ENCODE peak calls at places on chromosomes 11 and 22, in five cellular contexts. One of them, this sample, is unnamed.

GRCh38 chr11:11291432-11292015 is 61.5 kb downstream of the CSNK2A3 start:
- DNase-seq in HCT116: no peak
- DNase-seq in GM23248: no peak
- DNase-seq in neural progenitor cell: no peak
- DNase-seq in PC-3: no peak
- DNase-seq in this sample: no peak

GRCh38 chr11:31874631-31875191 is 63.6 kb upstream of the PAX6 start:
- DNase-seq in HCT116: no peak
- DNase-seq in GM23248: peak
- DNase-seq in neural progenitor cell: peak
- DNase-seq in PC-3: no peak
- DNase-seq in this sample: no peak

GRCh38 chr22:31087744-31088215 is 6.7 kb downstream of the SMTN start:
- DNase-seq in HCT116: no peak
- DNase-seq in GM23248: no peak
- DNase-seq in neural progenitor cell: no peak
- DNase-seq in PC-3: no peak
- DNase-seq in this sample: no peak

GRCh38 chr11:126917531-126918204 is 82.9 kb downstream of the KIRREL3 start:
- DNase-seq in HCT116: no peak
- DNase-seq in GM23248: peak
- DNase-seq in neural progenitor cell: no peak
- DNase-seq in PC-3: peak
- DNase-seq in this sample: peak

GRCh38 chr11:59078435-59078834 is 7.7 kb upstream of the GLYATL1B start:
- DNase-seq in HCT116: no peak
- DNase-seq in GM23248: no peak
- DNase-seq in neural progenitor cell: no peak
- DNase-seq in PC-3: no peak
- DNase-seq in this sample: no peak

GRCh38 chr11:128324051-128324481 is 263.3 kb downstream of the ETS1 start:
- DNase-seq in HCT116: no peak
- DNase-seq in GM23248: no peak
- DNase-seq in neural progenitor cell: no peak
- DNase-seq in PC-3: no peak
- DNase-seq in this sample: no peak

GRCh38 chr11:72631806-72632731 is 42.2 kb downstream of the PDE2A start:
- DNase-seq in HCT116: no peak
- DNase-seq in GM23248: no peak
- DNase-seq in neural progenitor cell: no peak
- DNase-seq in PC-3: peak
- DNase-seq in this sample: no peak

GRCh38 chr11:47395225-47396048 is 13.0 kb upstream of the SLC39A13 start:
- DNase-seq in HCT116: no peak
- DNase-seq in GM23248: no peak
- DNase-seq in neural progenitor cell: no peak
- DNase-seq in PC-3: no peak
- DNase-seq in this sample: no peak

GRCh38 chr22:22893891-22894739 is 6.5 kb downstream of the IGLL5 start:
- DNase-seq in HCT116: no peak
- DNase-seq in GM23248: no peak
- DNase-seq in neural progenitor cell: no peak
- DNase-seq in PC-3: no peak
- DNase-seq in this sample: no peak

GRCh38 chr11:74680035-74680671 is 51.1 kb downstream of the CHRDL2 start:
- DNase-seq in HCT116: no peak
- DNase-seq in GM23248: no peak
- DNase-seq in neural progenitor cell: no peak
- DNase-seq in PC-3: no peak
- DNase-seq in this sample: no peak

DNA sequence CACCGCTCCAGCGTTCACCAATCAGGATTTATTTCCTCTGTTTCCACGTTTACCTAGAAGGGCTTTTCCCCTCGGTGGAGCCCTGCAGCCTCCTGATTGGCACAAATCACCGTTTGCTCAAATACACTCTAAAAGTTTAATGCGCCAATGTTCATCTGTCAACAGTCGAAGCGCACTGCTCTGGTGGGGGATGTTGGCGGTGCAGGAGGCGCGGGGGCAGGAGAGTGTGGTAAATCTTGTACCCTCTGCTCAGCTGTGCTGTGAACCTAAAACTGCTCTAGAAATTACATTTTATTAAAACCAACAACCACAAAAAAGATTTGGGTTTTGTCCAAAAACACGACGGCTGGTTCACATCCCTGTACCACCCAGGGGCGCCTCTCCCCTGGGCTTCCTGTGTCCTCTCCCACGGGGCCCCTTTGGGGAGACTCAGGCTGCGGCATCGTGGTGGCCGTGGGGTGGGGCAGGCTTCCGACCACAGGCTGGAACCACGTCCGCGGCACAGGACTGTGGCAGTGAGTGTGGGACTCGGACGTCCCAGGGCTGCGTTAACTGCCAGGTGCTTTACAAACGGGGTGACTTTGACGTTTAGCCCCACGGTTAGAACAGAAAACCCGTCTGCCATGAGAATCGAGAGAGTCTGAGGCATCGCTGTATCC is 13.5 kb downstream of the TTLL8 start:
- DNase-seq in HCT116: no peak
- DNase-seq in GM23248: no peak
- DNase-seq in neural progenitor cell: no peak
- DNase-seq in PC-3: no peak
- DNase-seq in this sample: no peak
- H2AFZ ChIP-seq in HCT116: no peak
- H2AFZ ChIP-seq in GM23248: no peak
- H2AFZ ChIP-seq in neural progenitor cell: no peak
- H2AFZ ChIP-seq in PC-3: no peak
- H2AFZ ChIP-seq in this sample: no peak

GRCh38 chr11:6647282-6647679 is 8.3 kb downstream of the DCHS1 start:
- DNase-seq in HCT116: no peak
- DNase-seq in GM23248: peak
- DNase-seq in neural progenitor cell: no peak
- DNase-seq in PC-3: no peak
- DNase-seq in this sample: peak

GRCh38 chr11:6648505-6648904 is 7.1 kb downstream of the DCHS1 start:
- DNase-seq in HCT116: no peak
- DNase-seq in GM23248: no peak
- DNase-seq in neural progenitor cell: no peak
- DNase-seq in PC-3: no peak
- DNase-seq in this sample: no peak

GRCh38 chr11:6646040-6646439 is 9.6 kb downstream of the DCHS1 start:
- DNase-seq in HCT116: no peak
- DNase-seq in GM23248: peak
- DNase-seq in neural progenitor cell: no peak
- DNase-seq in PC-3: no peak
- DNase-seq in this sample: no peak

GRCh38 chr11:6647836-6648235 is 7.8 kb downstream of the DCHS1 start:
- DNase-seq in HCT116: no peak
- DNase-seq in GM23248: no peak
- DNase-seq in neural progenitor cell: no peak
- DNase-seq in PC-3: no peak
- DNase-seq in this sample: no peak

GRCh38 chr11:6646631-6647281 is 8.9 kb downstream of the DCHS1 start:
- DNase-seq in HCT116: no peak
- DNase-seq in GM23248: peak
- DNase-seq in neural progenitor cell: no peak
- DNase-seq in PC-3: no peak
- DNase-seq in this sample: peak
- TF ChIP-seq EZH2phosphoT487 in HCT116: no peak
- TF ChIP-seq EZH2phosphoT487 in GM23248: no peak
- TF ChIP-seq EZH2phosphoT487 in neural progenitor cell: no peak
- TF ChIP-seq EZH2phosphoT487 in PC-3: no peak
- TF ChIP-seq EZH2phosphoT487 in this sample: no peak

DNA sequence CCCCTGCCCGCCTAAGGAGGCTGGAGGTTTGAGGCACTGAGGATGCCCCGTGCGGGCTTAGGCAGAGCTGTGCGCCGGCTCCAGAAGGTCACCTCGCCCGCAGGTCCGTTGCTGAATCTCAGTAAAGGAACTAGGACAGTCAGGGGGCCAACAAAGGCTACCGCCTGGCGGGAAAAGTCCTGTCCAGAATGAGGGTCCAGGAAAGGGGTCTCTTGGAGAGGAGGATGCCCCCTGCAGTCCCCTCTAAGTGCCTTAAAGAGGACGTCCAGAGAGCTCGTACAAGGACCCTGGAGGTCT is 549 bp downstream of the PVALB start:
- DNase-seq in HCT116: no peak
- DNase-seq in GM23248: peak
- DNase-seq in neural progenitor cell: peak
- DNase-seq in PC-3: no peak
- DNase-seq in this sample: no peak
- TF ChIP-seq EZH2 in HCT116: no peak
- TF ChIP-seq EZH2 in GM23248: no peak
- TF ChIP-seq EZH2 in neural progenitor cell: no peak
- TF ChIP-seq EZH2 in PC-3: no peak
- TF ChIP-seq EZH2 in this sample: no peak

GRCh38 chr22:32723632-32724031 is 77.9 kb upstream of the TIMP3 start:
- DNase-seq in HCT116: no peak
- DNase-seq in GM23248: peak
- DNase-seq in neural progenitor cell: no peak
- DNase-seq in PC-3: no peak
- DNase-seq in this sample: peak
- H2AFZ ChIP-seq in HCT116: no peak
- H2AFZ ChIP-seq in GM23248: peak
- H2AFZ ChIP-seq in neural progenitor cell: no peak
- H2AFZ ChIP-seq in PC-3: no peak
- H2AFZ ChIP-seq in this sample: no peak

DNA sequence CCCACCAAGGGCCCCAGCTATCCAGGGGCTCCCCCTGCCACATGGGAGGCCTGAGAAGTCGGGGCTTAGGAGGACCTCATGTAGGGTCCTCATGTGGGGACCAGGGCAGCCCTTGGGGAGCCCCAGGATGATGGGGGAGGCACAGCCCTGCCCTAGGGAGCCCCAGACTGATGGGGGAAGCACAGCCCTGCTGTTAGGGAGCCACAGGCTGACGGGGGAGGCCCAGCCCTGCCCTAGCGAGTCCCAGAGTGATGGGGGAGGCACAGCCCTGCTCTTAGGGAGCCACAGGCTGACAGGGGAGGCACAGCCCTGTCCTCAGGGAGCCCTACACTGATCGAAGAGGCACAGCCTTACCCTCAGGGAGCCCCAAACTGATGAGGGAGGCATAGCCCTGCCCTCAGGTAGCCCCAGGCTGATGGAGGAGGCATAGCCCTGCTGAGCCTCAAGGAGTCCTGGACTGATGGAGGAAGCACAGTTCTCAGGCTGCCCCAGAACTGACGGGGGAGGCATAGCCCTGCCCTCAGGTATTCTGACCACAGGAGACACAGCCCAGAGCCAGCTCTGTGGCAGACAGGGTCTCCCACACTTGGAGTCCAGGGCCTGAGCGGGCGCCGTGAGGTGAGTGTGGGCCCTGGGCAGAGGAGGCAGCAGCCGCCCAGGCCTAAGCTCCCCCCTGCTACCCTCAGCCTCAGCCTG is 10.8 kb downstream of the PRR33 start:
- DNase-seq in HCT116: no peak
- DNase-seq in GM23248: no peak
- DNase-seq in neural progenitor cell: no peak
- DNase-seq in PC-3: no peak
- DNase-seq in this sample: no peak
- TF ChIP-seq EZH2phosphoT487 in HCT116: no peak
- TF ChIP-seq EZH2phosphoT487 in GM23248: no peak
- TF ChIP-seq EZH2phosphoT487 in neural progenitor cell: no peak
- TF ChIP-seq EZH2phosphoT487 in PC-3: no peak
- TF ChIP-seq EZH2phosphoT487 in this sample: no peak